ENCODE peak calls at places on chromosome 9, in five cellular contexts. P is HFFc6; Q is activated CD8-positive, alpha-beta memory T cell treated with anti-CD3 and anti-CD28 coated beads for 4 hours; G is RPMI7951; M is activated naive CD4-positive, alpha-beta T cell. K is an unnamed sample.
A peak's percentile ranks its signal among the peaks of the same experiment; 100 is the strongest.

GRCh38 chr9:107861075-107861474 is 371.5 kb upstream of the KLF4 start:
- DNase-seq in G (no peak), M (no peak), P (no peak), Q (no peak), K (no peak)

GRCh38 chr9:18855636-18856035 is 177.4 kb downstream of the SAXO1 start:
- DNase-seq in M (no peak), G (peak; percentile 69), P (no peak), Q (no peak), K (no peak)

GRCh38 chr9:114287001-114287762 is 35.7 kb upstream of the ORM1 start:
- DNase-seq in M (no peak), G (no peak), P (no peak), Q (no peak), K (no peak)

GRCh38 chr9:24413651-24414050 is 132.0 kb downstream of the IZUMO3 start:
- DNase-seq in G (peak; percentile 9), P (no peak), M (no peak), Q (no peak), K (no peak)

GRCh38 chr9:89408628-89409101 is 89.2 kb downstream of the SEMA4D start:
- DNase-seq in Q (peak; percentile 57), G (no peak), P (no peak), M (peak; percentile 57), K (no peak)

GRCh38 chr9:122350577-122351355 is 20.1 kb upstream of the PTGS1 start:
- DNase-seq in M (peak; percentile 72), Q (peak; percentile 33), G (peak; percentile 57), P (peak; percentile 59), K (peak; percentile 48)

GRCh38 chr9:132797861-132798659 is 80.0 kb downstream of the AK8 start:
- DNase-seq in M (no peak), G (peak; percentile 79), P (peak; percentile 43), Q (no peak), K (no peak)

GRCh38 chr9:26172301-26172700 is 494.1 kb upstream of the TUSC1 start:
- DNase-seq in M (no peak), G (no peak), P (no peak), Q (no peak), K (no peak)

GRCh38 chr9:78835928-78836450 is 539.1 kb downstream of the PSAT1 start:
- DNase-seq in P (no peak), Q (no peak), M (no peak), G (no peak), K (peak; percentile 62)

GRCh38 chr9:99556998-99557397 is 264.7 kb upstream of the NR4A3 start:
- DNase-seq in M (no peak), P (no peak), Q (no peak), G (peak; percentile 37), K (no peak)

GRCh38 chr9:21696411-21696865 is 106.0 kb upstream of the MTAP start:
- DNase-seq in M (no peak), Q (no peak), G (no peak), P (no peak), K (no peak)

GRCh38 chr9:76859860-76860259 is 46.1 kb downstream of the PRUNE2 start:
- DNase-seq in M (no peak), G (no peak), P (no peak), Q (no peak), K (no peak)

GRCh38 chr9:6759114-6759977 is 1.6 kb downstream of the KDM4C start:
- DNase-seq in P (peak; percentile 93), G (peak; percentile 83), M (peak; percentile 4), Q (no peak), K (peak; percentile 91)

GRCh38 chr9:88737876-88738275 is 202.9 kb downstream of the NXNL2 start:
- DNase-seq in P (no peak), M (no peak), Q (no peak), G (peak; percentile 28), K (no peak)

GRCh38 chr9:95816716-95817115 is 58.8 kb upstream of the ERCC6L2 start:
- DNase-seq in G (peak; percentile 22), Q (no peak), P (no peak), M (no peak), K (no peak)

GRCh38 chr9:35748858-35749514 is at the start of the genes GBA2 and RGP1:
- DNase-seq in P (peak; percentile 52), M (peak; percentile 32), G (peak; percentile 72), Q (no peak), K (peak; percentile 69)

GRCh38 chr9:69932901-69933300 is 110.7 kb upstream of the MAMDC2 start:
- DNase-seq in P (peak; percentile 27), M (no peak), Q (no peak), G (no peak), K (no peak)

GRCh38 chr9:5790923-5791322 is 42.0 kb downstream of the ERMP1 start:
- DNase-seq in M (no peak), G (no peak), Q (no peak), P (no peak), K (no peak)

GRCh38 chr9:97431549-97432143 is 19.8 kb downstream of the TDRD7 start:
- DNase-seq in P (no peak), G (no peak), Q (no peak), M (no peak), K (no peak)

GRCh38 chr9:121447341-121447834 is 52.3 kb downstream of the GGTA1 start:
- DNase-seq in M (no peak), P (peak; percentile 29), G (peak; percentile 79), Q (no peak), K (peak; percentile 47)

GRCh38 chr9:129259373-129259772 is 81.3 kb upstream of the IER5L start:
- DNase-seq in G (no peak), P (no peak), Q (no peak), M (no peak), K (no peak)

GRCh38 chr9:72145093-72145492 is 4.1 kb upstream of the GDA start:
- DNase-seq in G (no peak), M (no peak), P (peak; percentile 2), Q (no peak), K (no peak)

GRCh38 chr9:21813575-21814473 is 11.4 kb downstream of the MTAP start:
- DNase-seq in P (peak; percentile 74), M (no peak), Q (peak; percentile 39), G (peak; percentile 78), K (peak; percentile 78)

GRCh38 chr9:94806307-94806893 is 79.9 kb downstream of the AOPEP start:
- DNase-seq in P (peak; percentile 26), G (no peak), Q (no peak), M (no peak), K (no peak)

GRCh38 chr9:4303002-4303401 is 3.1 kb upstream of the GLIS3 start:
- DNase-seq in G (peak; percentile 35), Q (no peak), M (no peak), P (peak; percentile 41), K (peak; percentile 55)

GRCh38 chr9:78261403-78262001 is 25.6 kb downstream of the CEP78 start:
- DNase-seq in G (peak; percentile 24), P (peak; percentile 17), Q (no peak), M (no peak), K (peak; percentile 32)

GRCh38 chr9:95857896-95858295 is 17.6 kb upstream of the ERCC6L2 start:
- DNase-seq in G (no peak), P (no peak), M (no peak), Q (no peak), K (no peak)

GRCh38 chr9:87604886-87605588 is 107.4 kb downstream of the DAPK1 start:
- DNase-seq in P (no peak), M (no peak), G (no peak), Q (no peak), K (no peak)

GRCh38 chr9:114370251-114370984 is 17.4 kb downstream of the AKNA start:
- DNase-seq in P (no peak), M (no peak), G (no peak), Q (no peak), K (no peak)

GRCh38 chr9:97830884-97831829 is 21.9 kb upstream of the FOXE1 start:
- DNase-seq in P (no peak), G (no peak), Q (no peak), M (no peak), K (no peak)

GRCh38 chr9:129405831-129406220 is 215.1 kb downstream of the C9orf50 start:
- DNase-seq in P (no peak), M (no peak), G (no peak), Q (no peak), K (no peak)